ENCODE peak calls at places on chromosome 9, in seven cellular contexts. H, K, S, A, C, P and X are unnamed samples.

GRCh38 chr9:34585946-34586705 is 3.4 kb downstream of the CNTFR start:
- DNase-seq in H (no peak), K (no peak), S (no peak), A (no peak), C (no peak), P (no peak), X (no peak)

GRCh38 chr9:16475257-16475656 is 395.2 kb downstream of the BNC2 start:
- DNase-seq in H (no peak), K (no peak), S (no peak), A (no peak), C (no peak), P (no peak), X (no peak)

GRCh38 chr9:134558124-134558805 is 83.3 kb upstream of the COL5A1 start:
- DNase-seq in H (no peak), K (no peak), S (no peak), A (peak; percentile 74), C (no peak), P (no peak), X (peak; percentile 89)

GRCh38 chr9:127927457-127928231 is 2.9 kb downstream of the PIP5KL1 start:
- DNase-seq in H (no peak), K (peak; percentile 77), S (peak; percentile 79), A (no peak), C (no peak), P (peak; percentile 82), X (no peak)

GRCh38 chr9:104686081-104686480 is 8.2 kb upstream of the OR13D1 start:
- DNase-seq in H (no peak), K (no peak), S (no peak), A (no peak), C (no peak), P (no peak), X (no peak)

GRCh38 chr9:2415326-2415725 is 206.3 kb upstream of the VLDLR start:
- DNase-seq in H (no peak), K (no peak), S (no peak), A (no peak), C (no peak), P (no peak), X (no peak)

GRCh38 chr9:124180557-124180956 is 77.2 kb upstream of the NEK6 start:
- DNase-seq in H (peak; percentile 22), K (no peak), S (peak; percentile 39), A (no peak), C (no peak), P (peak; percentile 59), X (no peak)

GRCh38 chr9:109755040-109755439 is 25.0 kb upstream of the PALM2AKAP2 start:
- DNase-seq in H (no peak), K (no peak), S (no peak), A (no peak), C (no peak), P (no peak), X (no peak)

GRCh38 chr9:126147620-126148522 is 178.8 kb upstream of the MVB12B start:
- DNase-seq in H (no peak), K (no peak), S (no peak), A (peak; percentile 54), C (no peak), P (peak; percentile 8), X (peak; percentile 39)

GRCh38 chr9:133125706-133126696 is 5.0 kb upstream of the RALGDS start:
- DNase-seq in H (no peak), K (no peak), S (peak; percentile 76), A (no peak), C (peak; percentile 62), P (no peak), X (no peak)

GRCh38 chr9:109447329-109448076 is 50.6 kb downstream of the PTPN3 start:
- DNase-seq in H (no peak), K (no peak), S (no peak), A (peak; percentile 42), C (no peak), P (no peak), X (no peak)

GRCh38 chr9:79256691-79257213 is 315.0 kb upstream of the TLE4 start:
- DNase-seq in H (no peak), K (no peak), S (peak; percentile 15), A (no peak), C (no peak), P (no peak), X (peak; percentile 77)

GRCh38 chr9:133727277-133727875 is 10.8 kb downstream of the SARDH start:
- DNase-seq in H (peak; percentile 11), K (no peak), S (no peak), A (peak; percentile 80), C (peak; percentile 3), P (no peak), X (no peak)

GRCh38 chr9:41229408-41230401 is 40.6 kb upstream of the ZNG1F start:
- DNase-seq in H (no peak), K (no peak), S (peak; percentile 9), A (peak; percentile 83), C (no peak), P (no peak), X (peak; percentile 95)

GRCh38 chr9:95316794-95317118 is 753 bp downstream of the FANCC start:
- DNase-seq in H (peak; percentile 61), K (peak; percentile 45), S (peak; percentile 77), A (peak; percentile 90), C (peak; percentile 47), P (peak; percentile 66), X (no peak)

GRCh38 chr9:71105192-71105591 is 16.2 kb downstream of the TRPM3 start:
- DNase-seq in H (no peak), K (no peak), S (no peak), A (no peak), C (no peak), P (no peak), X (no peak)

GRCh38 chr9:88388203-88388885 is at the start of gene SPIN1:
- DNase-seq in H (peak; percentile 76), K (peak; percentile 35), S (peak; percentile 80), A (peak; percentile 95), C (peak; percentile 87), P (peak; percentile 84), X (peak; percentile 92)

GRCh38 chr9:88387035-88387732 is 1.1 kb upstream of the SPIN1 start:
- DNase-seq in H (peak; percentile 72), K (peak; percentile 23), S (peak; percentile 64), A (peak; percentile 87), C (peak; percentile 26), P (peak; percentile 34), X (no peak)

GRCh38 chr9:88387733-88388202 is 476 bp upstream of the SPIN1 start:
- DNase-seq in H (peak; percentile 68), K (peak; percentile 55), S (peak; percentile 62), A (peak; percentile 89), C (peak; percentile 57), P (peak; percentile 59), X (peak; percentile 92)

GRCh38 chr9:88390371-88390990 is 2.2 kb downstream of the SPIN1 start:
- DNase-seq in H (no peak), K (no peak), S (no peak), A (no peak), C (no peak), P (no peak), X (no peak)

GRCh38 chr9:88388886-88389617 is 808 bp downstream of the SPIN1 start:
- DNase-seq in H (peak; percentile 73), K (peak; percentile 15), S (peak; percentile 52), A (no peak), C (peak; percentile 64), P (peak; percentile 38), X (no peak)
- TF ChIP-seq POLR2A in H (no peak), K (no peak), S (peak; percentile 30), A (no peak), C (peak; percentile 6), P (no peak), X (no peak)

DNA sequence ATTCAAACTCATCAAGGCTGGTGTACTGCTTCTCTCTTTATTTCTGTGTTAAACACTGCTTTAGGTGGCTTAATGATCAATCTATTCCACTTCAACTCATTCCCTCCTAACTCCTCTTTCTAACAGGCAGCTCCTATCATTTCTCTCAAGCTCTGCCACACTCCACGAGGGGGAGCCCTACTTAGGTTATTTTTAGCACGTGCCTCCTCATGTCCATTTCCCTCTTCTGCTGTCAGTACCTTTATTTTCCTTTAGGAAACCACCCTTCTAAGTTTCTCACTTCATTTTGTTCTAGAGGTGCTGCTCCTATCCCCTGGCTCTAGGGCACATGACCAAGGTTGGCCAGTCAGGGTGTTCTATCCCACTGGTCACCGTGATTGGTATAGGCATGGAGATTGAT is 6.7 kb upstream of the BRINP1 start:
- DNase-seq in H (peak; percentile 78), K (peak; percentile 2), S (no peak), A (no peak), C (no peak), P (no peak), X (peak; percentile 78)
- TF ChIP-seq CTCF in H (no peak), K (peak; percentile 29), S (peak; percentile 21), A (no peak), C (no peak), P (no peak), X (no peak)

GRCh38 chr9:136901516-136902258 is 15.4 kb downstream of the TRAF2 start:
- DNase-seq in H (peak; percentile 66), K (peak; percentile 41), S (peak; percentile 65), A (peak; percentile 88), C (peak; percentile 48), P (peak; percentile 57), X (no peak)
- TF ChIP-seq POLR2A in H (no peak), K (no peak), S (peak; percentile 71), A (no peak), C (no peak), P (no peak), X (no peak)

GRCh38 chr9:4042966-4043365 is 256.9 kb downstream of the GLIS3 start:
- DNase-seq in H (no peak), K (no peak), S (no peak), A (no peak), C (no peak), P (no peak), X (no peak)

GRCh38 chr9:4045556-4045955 is 254.3 kb downstream of the GLIS3 start:
- DNase-seq in H (no peak), K (no peak), S (no peak), A (no peak), C (peak; percentile 18), P (no peak), X (no peak)

GRCh38 chr9:4050686-4051315 is 249.1 kb downstream of the GLIS3 start:
- DNase-seq in H (no peak), K (no peak), S (no peak), A (no peak), C (no peak), P (no peak), X (no peak)

GRCh38 chr9:4048441-4048840 is 251.4 kb downstream of the GLIS3 start:
- DNase-seq in H (no peak), K (no peak), S (no peak), A (no peak), C (no peak), P (no peak), X (no peak)
- TF ChIP-seq CTCF in H (peak; percentile 6), K (peak; percentile 58), S (no peak), A (no peak), C (no peak), P (no peak), X (no peak)